ENCODE peak calls at places on chromosomes 6 and 20, in four cellular contexts. E is keratinocyte, H is uterus, G is SK-N-SH. Q is an unnamed sample.

GRCh38 chr6:29649701-29650673 is 6.9 kb upstream of the MOG start:
- DNase-seq in E (peak; percentile 69), H (peak; percentile 99), G (peak; percentile 89), Q (peak; percentile 98)

GRCh38 chr6:123380257-123380656 is 256.5 kb downstream of the TRDN start:
- DNase-seq in H (no peak), E (no peak), G (peak; percentile 5), Q (no peak)

GRCh38 chr20:62827323-62828050 is 10.6 kb downstream of the COL9A3 start:
- DNase-seq in H (no peak), G (no peak), E (no peak), Q (no peak)

GRCh38 chr6:30323806-30324205 is 2.9 kb upstream of the TRIM39 start:
- DNase-seq in E (no peak), G (no peak), H (no peak), Q (no peak)

GRCh38 chr20:21515300-21516179 is 1.7 kb upstream of the NKX2-2 start:
- DNase-seq in G (peak; percentile 36), E (no peak), H (no peak), Q (no peak)

GRCh38 chr6:135189344-135189743 is 8.2 kb downstream of the MYB start:
- DNase-seq in G (no peak), H (no peak), E (no peak), Q (no peak)

GRCh38 chr20:9344080-9344920 is 170.1 kb upstream of the LAMP5 start:
- DNase-seq in H (peak; percentile 43), E (no peak), G (no peak), Q (no peak)

GRCh38 chr20:23257848-23258746 is 92.5 kb upstream of the NXT1 start:
- DNase-seq in E (no peak), H (peak; percentile 40), G (peak; percentile 20), Q (no peak)

GRCh38 chr20:23143098-23143497 is 57.0 kb upstream of the CD93 start:
- DNase-seq in G (no peak), H (peak; percentile 59), E (peak; percentile 52), Q (no peak)

GRCh38 chr6:47428746-47429664 is 48.6 kb upstream of the CD2AP start:
- DNase-seq in G (no peak), H (no peak), E (no peak), Q (no peak)

GRCh38 chr6:166955121-166955864 is 1.1 kb downstream of the RNASET2 start:
- DNase-seq in G (peak; percentile 69), H (no peak), E (no peak), Q (peak; percentile 88)

GRCh38 chr6:52293067-52293466 is 8.5 kb upstream of the MCM3 start:
- DNase-seq in H (no peak), G (peak; percentile 72), E (no peak), Q (no peak)

GRCh38 chr6:21538186-21538798 is 55.3 kb upstream of the SOX4 start:
- DNase-seq in E (no peak), G (no peak), H (no peak), Q (no peak)

GRCh38 chr6:68447112-68447511 is 188.0 kb upstream of the ADGRB3 start:
- DNase-seq in E (no peak), G (no peak), H (no peak), Q (no peak)

GRCh38 chr6:21931641-21932335 is 338.2 kb downstream of the SOX4 start:
- DNase-seq in H (no peak), G (no peak), E (no peak), Q (no peak)

GRCh38 chr6:11224252-11224965 is 8.1 kb downstream of the NEDD9 start:
- DNase-seq in H (no peak), E (no peak), G (no peak), Q (no peak)

GRCh38 chr20:57135875-57136274 is 130.6 kb downstream of the BMP7 start:
- DNase-seq in H (no peak), G (no peak), E (no peak), Q (no peak)

GRCh38 chr6:105087571-105088211 is 92.1 kb downstream of the POPDC3 start:
- DNase-seq in E (peak; percentile 15), H (peak; percentile 28), G (peak; percentile 53), Q (no peak)

GRCh38 chr6:170149681-170150589 is 140.9 kb downstream of the DLL1 start:
- DNase-seq in E (no peak), G (no peak), H (no peak), Q (no peak)

GRCh38 chr6:131054392-131055250 is 8.4 kb downstream of the EPB41L2 start:
- DNase-seq in E (peak; percentile 45), G (no peak), H (no peak), Q (no peak)

GRCh38 chr20:4791121-4791520 is 69.4 kb downstream of the PRND start:
- DNase-seq in E (no peak), G (no peak), H (no peak), Q (no peak)

DNA sequence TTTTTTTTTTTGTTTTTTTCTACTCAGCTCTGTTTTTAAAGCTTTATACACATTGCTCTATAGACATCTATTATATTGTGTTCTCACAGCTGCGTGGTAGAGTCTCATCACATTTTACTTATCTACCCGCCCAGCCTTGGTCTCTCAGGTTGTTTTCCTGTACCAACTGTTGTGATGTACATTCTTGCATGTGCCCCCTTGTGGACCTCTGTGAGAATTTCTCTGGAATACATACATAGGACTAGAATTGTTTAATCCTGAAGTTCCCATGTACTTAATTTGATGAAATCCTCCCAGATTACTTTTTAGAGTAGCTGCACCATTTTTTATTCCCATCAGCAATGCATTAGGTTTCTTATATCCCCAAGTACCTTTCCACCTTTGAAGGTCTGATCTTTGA is 40.4 kb upstream of the TINAG start:
- DNase-seq in E (no peak), G (peak; percentile 3), H (no peak), Q (no peak)
- TF ChIP-seq CTCF in E (peak; percentile 52), G (peak; percentile 61), H (no peak), Q (no peak)

GRCh38 chr6:2665169-2666070 is 85.3 kb downstream of the MYLK4 start:
- DNase-seq in H (no peak), E (no peak), G (no peak), Q (no peak)

GRCh38 chr6:2667617-2668016 is 83.1 kb downstream of the MYLK4 start:
- DNase-seq in G (no peak), E (no peak), H (no peak), Q (no peak)

GRCh38 chr6:2666906-2667575 is 83.7 kb downstream of the MYLK4 start:
- DNase-seq in E (no peak), G (no peak), H (no peak), Q (no peak)

GRCh38 chr6:2674857-2675256 is 75.9 kb downstream of the MYLK4 start:
- DNase-seq in G (no peak), H (no peak), E (no peak), Q (no peak)

DNA sequence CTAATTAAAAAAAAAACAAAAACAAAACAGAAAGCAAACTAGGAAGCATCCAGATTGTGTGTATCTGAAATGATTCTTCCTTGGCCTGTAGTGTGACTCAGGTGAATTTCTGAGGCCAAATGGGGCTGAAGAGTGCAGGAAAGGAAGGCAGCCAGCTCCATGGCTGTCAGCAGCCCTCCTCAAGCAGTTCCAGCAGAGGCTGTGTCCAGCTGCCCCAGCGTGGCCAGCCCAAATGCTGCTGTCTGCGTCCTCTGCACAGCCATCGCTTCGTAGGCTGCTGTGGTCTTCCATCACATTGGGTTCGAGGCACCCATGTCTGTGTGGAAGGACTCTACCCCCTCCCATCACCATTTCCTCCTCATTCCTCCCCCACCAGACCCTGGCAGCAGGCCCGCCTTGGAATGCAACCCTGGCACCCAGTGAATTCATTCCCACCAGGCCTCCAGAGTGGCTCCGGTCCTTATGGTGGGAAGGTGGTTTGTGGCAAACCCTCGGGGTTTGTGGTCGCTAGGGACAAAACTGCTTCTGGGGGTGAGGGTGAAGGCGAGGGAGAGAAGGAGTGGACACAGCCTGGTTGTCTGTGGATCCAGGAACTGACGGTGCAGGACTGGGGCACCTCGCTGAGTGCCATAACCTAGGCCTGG is 81.5 kb downstream of the MYLK4 start:
- DNase-seq in E (no peak), H (no peak), G (no peak), Q (no peak)
- H3K4me3 ChIP-seq in E (no peak overlapping the region), H (no peak overlapping the region), G (no peak overlapping the region), Q (no peak overlapping the region)

DNA sequence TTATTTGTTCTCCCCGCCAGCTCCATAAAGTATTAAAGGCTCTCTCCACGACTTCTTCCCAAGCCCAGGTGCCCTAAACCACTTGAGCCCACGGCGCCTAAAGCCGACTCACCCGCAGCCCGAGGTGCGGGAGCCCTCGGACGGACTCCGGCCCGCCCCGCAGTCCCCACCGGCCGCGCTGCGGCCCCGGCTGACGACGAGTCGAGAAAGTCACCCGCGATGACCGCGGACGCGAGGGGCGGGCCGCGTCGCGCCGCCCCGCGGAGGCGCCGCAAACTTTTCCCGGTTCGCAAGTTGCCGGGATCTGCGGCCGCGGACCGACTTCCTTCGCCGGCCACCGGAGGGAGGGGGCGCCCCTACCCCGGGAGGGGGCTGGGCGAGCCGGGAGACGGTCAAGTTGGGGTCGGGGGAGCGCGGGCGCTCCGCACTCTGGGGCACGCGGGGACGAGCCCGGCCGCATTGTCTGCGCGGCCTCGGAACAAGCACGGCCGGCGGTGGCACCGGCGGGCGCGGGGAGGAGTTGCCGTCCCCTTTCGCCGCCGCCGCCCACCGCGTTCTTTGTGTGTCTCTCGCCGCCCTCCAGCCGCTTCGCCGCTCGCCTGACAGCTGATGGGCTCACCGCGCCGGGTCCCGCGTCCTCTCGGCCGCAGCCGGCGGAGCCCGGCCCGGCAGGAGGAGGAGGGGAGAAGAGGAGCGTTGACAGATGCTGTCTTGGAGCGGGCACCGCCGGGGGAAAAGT is 131.5 kb downstream of the OGFRL1 start:
- DNase-seq in E (no peak), G (peak; percentile 75), H (peak; percentile 21), Q (peak; percentile 90)
- TF ChIP-seq CTCF in E (no peak), G (peak; percentile 47), H (no peak), Q (no peak)

DNA sequence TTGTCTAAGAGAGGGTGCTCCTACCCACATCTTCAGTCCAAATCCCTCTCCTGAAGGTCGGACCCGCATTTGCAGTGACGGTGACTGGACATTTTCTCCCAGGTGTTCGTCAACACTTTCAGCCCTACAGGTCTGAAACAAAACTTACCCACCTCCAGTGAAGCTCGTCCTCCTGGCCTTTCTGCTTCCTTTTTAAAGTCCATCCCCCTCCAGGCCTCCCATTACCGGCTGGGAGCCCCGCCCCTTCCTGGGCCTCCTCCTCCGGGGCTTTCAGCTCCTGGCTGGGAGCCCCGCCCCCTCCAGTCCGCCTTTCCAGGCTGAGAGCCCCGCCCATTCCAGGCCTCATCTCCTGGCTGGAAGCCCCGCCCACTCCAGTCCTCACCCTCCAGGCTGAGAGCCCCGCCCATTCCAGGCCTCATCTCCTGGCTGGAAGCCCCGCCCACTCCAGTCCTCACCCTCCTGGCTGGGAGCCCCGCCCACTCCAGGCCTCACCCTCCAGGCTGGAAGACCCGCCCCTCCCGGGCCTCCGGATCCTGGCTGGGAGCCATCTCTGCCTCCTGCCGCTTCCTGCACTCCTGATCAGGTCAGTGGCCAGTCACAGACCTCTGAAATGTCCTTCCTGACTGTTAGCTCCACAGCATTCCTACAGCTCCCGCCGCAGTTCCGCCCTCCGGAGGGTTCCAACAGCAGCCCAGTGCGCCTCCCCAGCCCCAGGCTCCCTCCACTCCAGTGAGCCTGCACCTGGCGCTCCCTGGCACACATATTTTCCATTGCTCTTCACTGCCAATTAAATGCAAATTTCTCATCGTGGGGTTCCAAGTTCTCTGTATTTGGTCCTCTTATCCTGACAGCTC is 98.5 kb downstream of the LY86 start:
- DNase-seq in H (peak; percentile 83), E (peak; percentile 96), G (peak; percentile 89), Q (peak; percentile 90)
- H3K4me3 ChIP-seq in H (no peak overlapping the region), E (peak overlapping the region; percentile 70), G (no peak overlapping the region), Q (no peak overlapping the region)

DNA sequence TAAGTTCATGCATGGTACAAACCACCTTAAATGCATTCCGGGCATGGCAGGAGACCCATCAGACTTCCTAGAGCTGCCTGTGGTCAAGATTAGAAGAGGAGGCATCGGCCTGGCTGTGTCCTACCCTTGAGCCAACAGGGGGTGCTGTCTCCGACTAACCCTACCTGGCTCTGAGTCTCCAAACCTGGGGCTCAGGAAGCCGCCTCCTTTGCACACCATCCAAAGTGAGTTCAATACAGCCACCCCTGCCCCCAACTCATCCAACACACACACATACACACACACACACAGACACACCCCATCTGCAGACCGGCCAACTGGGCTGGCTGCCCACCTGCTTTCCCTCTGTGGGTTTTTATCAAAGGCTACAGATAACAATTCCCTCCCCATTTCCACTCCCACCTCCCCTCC is 77.0 kb downstream of the JPH2 start:
- DNase-seq in G (no peak), H (peak; percentile 53), E (no peak), Q (no peak)
- TF ChIP-seq CTCF in G (peak; percentile 31), H (no peak), E (no peak), Q (no peak)